ENCODE peak calls at places on chromosomes 16 and 17, in eight cellular contexts. I is uterus, M is hepatocyte, G is PC-9, F is stomach, X is cardiac muscle cell, L is tibial nerve, S is A673. N is an unnamed sample. For H3K4me1, the result is how much of the 10 kb centered on the place peaks cover.

GRCh38 chr17:81086789-81087551 is 52.0 kb downstream of the BAIAP2 start:
- DNase-seq in I (no peak), M (no peak), G (peak), F (peak), X (no peak), L (no peak), S (no peak), N (no peak)

GRCh38 chr17:38508570-38508950 is 80.3 kb downstream of the ARHGAP23 start:
- DNase-seq in I (no peak), M (no peak), G (no peak), F (no peak), X (no peak), L (no peak), S (no peak), N (peak)

GRCh38 chr17:64393000-64393402 is 2.3 kb upstream of the PECAM1 start:
- DNase-seq in I (no peak), M (no peak), G (no peak), F (no peak), X (no peak), L (no peak), S (no peak), N (no peak)

GRCh38 chr16:3938843-3939624 is 58.5 kb upstream of the CREBBP start:
- DNase-seq in I (peak), M (peak), G (peak), F (peak), X (peak), L (no peak), S (peak), N (peak)

GRCh38 chr16:1151424-1152122 is 1.3 kb upstream of the CACNA1H start:
- DNase-seq in I (no peak), M (no peak), G (no peak), F (no peak), X (no peak), L (no peak), S (no peak), N (peak)

GRCh38 chr16:77885596-77886295 is 97.4 kb downstream of the VAT1L start:
- DNase-seq in I (no peak), M (no peak), G (no peak), F (no peak), X (no peak), L (no peak), S (no peak), N (no peak)

GRCh38 chr17:50943575-50943933 is 77.4 kb upstream of the TOB1 start:
- DNase-seq in I (no peak), M (peak), G (no peak), F (peak), X (no peak), L (peak), S (no peak), N (peak)

GRCh38 chr16:3035972-3036725 is 595 bp downstream of the BICDL2 start:
- DNase-seq in I (no peak), M (peak), G (peak), F (peak), X (no peak), L (no peak), S (no peak), N (peak)

GRCh38 chr17:18151290-18151689 is 32.3 kb upstream of the ALKBH5 start:
- DNase-seq in I (no peak), M (no peak), G (no peak), F (no peak), X (no peak), L (no peak), S (no peak), N (no peak)

GRCh38 chr16:12046651-12047050 is 70.1 kb downstream of the SNX29 start:
- DNase-seq in I (no peak), M (no peak), G (no peak), F (no peak), X (no peak), L (no peak), S (no peak), N (no peak)

GRCh38 chr17:29155235-29155965 is 24.8 kb downstream of the MYO18A start:
- DNase-seq in I (peak), M (peak), G (peak), F (peak), X (peak), L (no peak), S (no peak), N (peak)

GRCh38 chr17:75981019-75981615 is 2.1 kb downstream of the TEN1 start:
- DNase-seq in I (no peak), M (no peak), G (no peak), F (no peak), X (no peak), L (no peak), S (no peak), N (no peak)

GRCh38 chr16:85169333-85170065 is 57.2 kb upstream of the CIBAR2 start:
- DNase-seq in I (no peak), M (no peak), G (peak), F (no peak), X (peak), L (no peak), S (peak), N (peak)

GRCh38 chr16:53678756-53679334 is 24.8 kb downstream of the RPGRIP1L start:
- DNase-seq in I (no peak), M (no peak), G (no peak), F (no peak), X (no peak), L (no peak), S (no peak), N (no peak)

GRCh38 chr17:3502466-3502865 is 26.7 kb downstream of the ASPA start:
- DNase-seq in I (no peak), M (no peak), G (no peak), F (no peak), X (no peak), L (no peak), S (no peak), N (no peak)

GRCh38 chr17:27878776-27879562 is 14.2 kb downstream of the LYRM9 start:
- DNase-seq in I (no peak), M (no peak), G (no peak), F (no peak), X (peak), L (no peak), S (no peak), N (no peak)

GRCh38 chr17:9959377-9959981 is 54.4 kb upstream of the RCVRN start:
- DNase-seq in I (peak), M (peak), G (peak), F (no peak), X (peak), L (no peak), S (peak), N (peak)

GRCh38 chr17:11996722-11997146 is 541 bp downstream of the ZNF18 start:
- DNase-seq in I (no peak), M (peak), G (no peak), F (peak), X (peak), L (no peak), S (peak), N (no peak)

GRCh38 chr17:71251276-71251675 is 869.5 kb upstream of the SOX9 start:
- DNase-seq in I (no peak), M (no peak), G (no peak), F (no peak), X (no peak), L (no peak), S (no peak), N (no peak)

GRCh38 chr17:67076290-67076689 is 31.9 kb downstream of the CACNG1 start:
- DNase-seq in I (no peak), M (peak), G (no peak), F (no peak), X (no peak), L (no peak), S (no peak), N (peak)

GRCh38 chr17:73480740-73481139 is 163.5 kb downstream of the SDK2 start:
- DNase-seq in I (no peak), M (no peak), G (no peak), F (no peak), X (no peak), L (no peak), S (no peak), N (no peak)

GRCh38 chr17:82317394-82318168 is at the start of gene CD7:
- DNase-seq in I (no peak), M (no peak), G (no peak), F (no peak), X (no peak), L (no peak), S (no peak), N (no peak)

GRCh38 chr16:719815-720506 is 985 bp upstream of the ANTKMT start:
- DNase-seq in I (no peak), M (no peak), G (peak), F (no peak), X (no peak), L (no peak), S (peak), N (peak)

GRCh38 chr16:83070416-83071199 is 443.8 kb downstream of the CDH13 start:
- DNase-seq in I (no peak), M (no peak), G (no peak), F (no peak), X (no peak), L (no peak), S (no peak), N (no peak)

GRCh38 chr17:48724241-48725004 is 1.4 kb downstream of the PRAC2 start:
- DNase-seq in I (peak), M (peak), G (peak), F (peak), X (peak), L (peak), S (peak), N (peak)

GRCh38 chr16:81708459-81709368 is 70.4 kb upstream of the PLCG2 start:
- DNase-seq in I (no peak), M (no peak), G (no peak), F (peak), X (no peak), L (no peak), S (no peak), N (no peak)

GRCh38 chr17:4643676-4644075 is 2.2 kb upstream of the ALOX15 start:
- DNase-seq in I (no peak), M (no peak), G (no peak), F (no peak), X (no peak), L (no peak), S (no peak), N (no peak)

GRCh38 chr16:67857547-67858233 is 10.2 kb upstream of the CENPT start:
- DNase-seq in I (peak), M (peak), G (peak), F (peak), X (peak), L (peak), S (no peak), N (peak)

GRCh38 chr16:48617711-48618148 is 7.8 kb upstream of the N4BP1 start:
- DNase-seq in I (no peak), M (no peak), G (no peak), F (peak), X (peak), L (no peak), S (peak), N (no peak)

GRCh38 chr16:26717826-26718225 is 348.9 kb upstream of the C16orf82 start:
- DNase-seq in I (no peak), M (no peak), G (no peak), F (no peak), X (no peak), L (no peak), S (peak), N (no peak)

GRCh38 chr16:2535644-2536021 is 2.2 kb upstream of the PDPK1 start:
- DNase-seq in I (peak), M (peak), G (no peak), F (no peak), X (peak), L (no peak), S (no peak), N (peak)

GRCh38 chr17:74545456-74546230 is at the start of gene CD300C:
- DNase-seq in I (no peak), M (no peak), G (no peak), F (no peak), X (no peak), L (no peak), S (no peak), N (no peak)
- H3K4me1 ChIP-seq in I (under half), M (under half), G (under half), F (under half), X (under half), L (under half), S (under half), N (under half)

GRCh38 chr17:45368661-45369060 is 51.8 kb upstream of the MAP3K14 start:
- DNase-seq in I (no peak), M (no peak), G (no peak), F (no peak), X (peak), L (no peak), S (no peak), N (no peak)
- H3K4me1 ChIP-seq in I (under half), M (under half), G (under half), F (under half), X (under half), L (under half), S (under half), N (under half)

GRCh38 chr17:56681561-56682266 is 88.2 kb downstream of the NOG start:
- DNase-seq in I (no peak), M (peak), G (peak), F (no peak), X (peak), L (no peak), S (no peak), N (no peak)

GRCh38 chr17:56678249-56679144 is 85.0 kb downstream of the NOG start:
- DNase-seq in I (no peak), M (peak), G (no peak), F (no peak), X (no peak), L (no peak), S (peak), N (peak)

GRCh38 chr17:56679148-56679766 is 85.8 kb downstream of the NOG start:
- DNase-seq in I (no peak), M (peak), G (no peak), F (no peak), X (peak), L (no peak), S (peak), N (peak)

GRCh38 chr17:56680676-56681075 is 87.2 kb downstream of the NOG start:
- DNase-seq in I (no peak), M (no peak), G (no peak), F (no peak), X (no peak), L (no peak), S (no peak), N (no peak)

GRCh38 chr17:56679767-56680422 is 86.4 kb downstream of the NOG start:
- DNase-seq in I (no peak), M (no peak), G (peak), F (no peak), X (no peak), L (no peak), S (no peak), N (no peak)
- H3K4me1 ChIP-seq in I (under half), M (under half), G (half or more), F (under half), X (under half), L (under half), S (under half), N (under half)

GRCh38 chr16:50071075-50071671 is 5.4 kb downstream of the HEATR3 start:
- DNase-seq in I (no peak), M (no peak), G (no peak), F (no peak), X (no peak), L (no peak), S (no peak), N (no peak)

GRCh38 chr16:50067290-50067853 is 1.6 kb downstream of the HEATR3 start:
- DNase-seq in I (peak), M (peak), G (peak), F (no peak), X (peak), L (no peak), S (peak), N (peak)

GRCh38 chr16:50066482-50067289 is 916 bp downstream of the HEATR3 start:
- DNase-seq in I (no peak), M (no peak), G (no peak), F (no peak), X (no peak), L (no peak), S (no peak), N (no peak)

GRCh38 chr16:50068550-50068949 is 2.8 kb downstream of the HEATR3 start:
- DNase-seq in I (no peak), M (no peak), G (no peak), F (no peak), X (peak), L (no peak), S (no peak), N (no peak)

GRCh38 chr16:50069060-50069459 is 3.3 kb downstream of the HEATR3 start:
- DNase-seq in I (no peak), M (no peak), G (no peak), F (no peak), X (no peak), L (no peak), S (no peak), N (no peak)
- H3K4me1 ChIP-seq in I (under half), M (under half), G (under half), F (under half), X (under half), L (under half), S (under half), N (under half)